ENCODE peak calls at places on chromosomes 16 and 17, in four cellular contexts. One of them, this sample, is unnamed.

GRCh38 chr17:77332981-77333685 is 192.4 kb downstream of the SEC14L1 start:
- ATAC-seq in CD4-positive, CD25-positive, alpha-beta regulatory T cell: no peak
- ATAC-seq in activated CD8-positive, alpha-beta T cell treated with anti-CD3 and anti-CD28 coated beads for 36 hours: peak; percentile 67
- ATAC-seq in IMR-90: no peak
- ATAC-seq in this sample: no peak

GRCh38 chr16:10623059-10623458 is 42.7 kb upstream of the EMP2 start:
- ATAC-seq in CD4-positive, CD25-positive, alpha-beta regulatory T cell: no peak
- ATAC-seq in activated CD8-positive, alpha-beta T cell treated with anti-CD3 and anti-CD28 coated beads for 36 hours: no peak
- ATAC-seq in IMR-90: no peak
- ATAC-seq in this sample: no peak

GRCh38 chr17:3739422-3740124 is 15.9 kb downstream of the HASPIN start:
- ATAC-seq in CD4-positive, CD25-positive, alpha-beta regulatory T cell: no peak
- ATAC-seq in activated CD8-positive, alpha-beta T cell treated with anti-CD3 and anti-CD28 coated beads for 36 hours: no peak
- ATAC-seq in IMR-90: no peak
- ATAC-seq in this sample: no peak

GRCh38 chr17:7043544-7044268 is at the start of gene SLC16A11:
- ATAC-seq in CD4-positive, CD25-positive, alpha-beta regulatory T cell: no peak
- ATAC-seq in activated CD8-positive, alpha-beta T cell treated with anti-CD3 and anti-CD28 coated beads for 36 hours: peak; percentile 5
- ATAC-seq in IMR-90: peak; percentile 42
- ATAC-seq in this sample: peak; percentile 64

GRCh38 chr16:14627088-14627487 is 3.0 kb downstream of the PARN start:
- ATAC-seq in CD4-positive, CD25-positive, alpha-beta regulatory T cell: no peak
- ATAC-seq in activated CD8-positive, alpha-beta T cell treated with anti-CD3 and anti-CD28 coated beads for 36 hours: no peak
- ATAC-seq in IMR-90: no peak
- ATAC-seq in this sample: no peak

GRCh38 chr17:57246257-57246656 is 10.1 kb upstream of the MSI2 start:
- ATAC-seq in CD4-positive, CD25-positive, alpha-beta regulatory T cell: no peak
- ATAC-seq in activated CD8-positive, alpha-beta T cell treated with anti-CD3 and anti-CD28 coated beads for 36 hours: no peak
- ATAC-seq in IMR-90: no peak
- ATAC-seq in this sample: no peak

GRCh38 chr17:77667478-77667877 is 291.0 kb upstream of the TNRC6C start:
- ATAC-seq in CD4-positive, CD25-positive, alpha-beta regulatory T cell: no peak
- ATAC-seq in activated CD8-positive, alpha-beta T cell treated with anti-CD3 and anti-CD28 coated beads for 36 hours: peak; percentile 31
- ATAC-seq in IMR-90: no peak
- ATAC-seq in this sample: no peak

GRCh38 chr17:31540602-31541307 is 149.3 kb downstream of the RAB11FIP4 start:
- ATAC-seq in CD4-positive, CD25-positive, alpha-beta regulatory T cell: no peak
- ATAC-seq in activated CD8-positive, alpha-beta T cell treated with anti-CD3 and anti-CD28 coated beads for 36 hours: no peak
- ATAC-seq in IMR-90: no peak
- ATAC-seq in this sample: no peak

GRCh38 chr16:1781758-1782407 is 488 bp downstream of the SPSB3 start:
- ATAC-seq in CD4-positive, CD25-positive, alpha-beta regulatory T cell: no peak
- ATAC-seq in activated CD8-positive, alpha-beta T cell treated with anti-CD3 and anti-CD28 coated beads for 36 hours: no peak
- ATAC-seq in IMR-90: peak; percentile 21
- ATAC-seq in this sample: no peak

GRCh38 chr17:50932584-50932901 is 66.4 kb upstream of the TOB1 start:
- ATAC-seq in CD4-positive, CD25-positive, alpha-beta regulatory T cell: no peak
- ATAC-seq in activated CD8-positive, alpha-beta T cell treated with anti-CD3 and anti-CD28 coated beads for 36 hours: no peak
- ATAC-seq in IMR-90: no peak
- ATAC-seq in this sample: no peak

GRCh38 chr16:65782537-65783290 is 583.8 kb upstream of the CDH5 start:
- ATAC-seq in CD4-positive, CD25-positive, alpha-beta regulatory T cell: no peak
- ATAC-seq in activated CD8-positive, alpha-beta T cell treated with anti-CD3 and anti-CD28 coated beads for 36 hours: no peak
- ATAC-seq in IMR-90: peak; percentile 76
- ATAC-seq in this sample: peak; percentile 78

GRCh38 chr16:75206749-75207451 is at the start of gene CTRB2:
- ATAC-seq in CD4-positive, CD25-positive, alpha-beta regulatory T cell: no peak
- ATAC-seq in activated CD8-positive, alpha-beta T cell treated with anti-CD3 and anti-CD28 coated beads for 36 hours: no peak
- ATAC-seq in IMR-90: peak; percentile 28
- ATAC-seq in this sample: no peak

GRCh38 chr17:48051706-48052486 is 3.7 kb downstream of the NFE2L1 start:
- ATAC-seq in CD4-positive, CD25-positive, alpha-beta regulatory T cell: no peak
- ATAC-seq in activated CD8-positive, alpha-beta T cell treated with anti-CD3 and anti-CD28 coated beads for 36 hours: no peak
- ATAC-seq in IMR-90: no peak
- ATAC-seq in this sample: no peak

GRCh38 chr17:62704381-62704971 is 77.0 kb downstream of the MRC2 start:
- ATAC-seq in CD4-positive, CD25-positive, alpha-beta regulatory T cell: no peak
- ATAC-seq in activated CD8-positive, alpha-beta T cell treated with anti-CD3 and anti-CD28 coated beads for 36 hours: no peak
- ATAC-seq in IMR-90: peak; percentile 6
- ATAC-seq in this sample: peak; percentile 2

GRCh38 chr17:50467855-50468119 is 893 bp downstream of the CHAD start:
- ATAC-seq in CD4-positive, CD25-positive, alpha-beta regulatory T cell: no peak
- ATAC-seq in activated CD8-positive, alpha-beta T cell treated with anti-CD3 and anti-CD28 coated beads for 36 hours: no peak
- ATAC-seq in IMR-90: no peak
- ATAC-seq in this sample: no peak

GRCh38 chr17:2362016-2362415 is 24.7 kb downstream of the SGSM2 start:
- ATAC-seq in CD4-positive, CD25-positive, alpha-beta regulatory T cell: no peak
- ATAC-seq in activated CD8-positive, alpha-beta T cell treated with anti-CD3 and anti-CD28 coated beads for 36 hours: no peak
- ATAC-seq in IMR-90: no peak
- ATAC-seq in this sample: no peak

GRCh38 chr16:66576306-66576705 is 3.0 kb upstream of the CMTM2 start:
- ATAC-seq in CD4-positive, CD25-positive, alpha-beta regulatory T cell: no peak
- ATAC-seq in activated CD8-positive, alpha-beta T cell treated with anti-CD3 and anti-CD28 coated beads for 36 hours: no peak
- ATAC-seq in IMR-90: no peak
- ATAC-seq in this sample: no peak

GRCh38 chr16:48590476-48590875 is 19.5 kb downstream of the N4BP1 start:
- ATAC-seq in CD4-positive, CD25-positive, alpha-beta regulatory T cell: no peak
- ATAC-seq in activated CD8-positive, alpha-beta T cell treated with anti-CD3 and anti-CD28 coated beads for 36 hours: no peak
- ATAC-seq in IMR-90: no peak
- ATAC-seq in this sample: no peak

GRCh38 chr16:19771040-19771439 is 53.0 kb downstream of the IQCK start:
- ATAC-seq in CD4-positive, CD25-positive, alpha-beta regulatory T cell: no peak
- ATAC-seq in activated CD8-positive, alpha-beta T cell treated with anti-CD3 and anti-CD28 coated beads for 36 hours: no peak
- ATAC-seq in IMR-90: no peak
- ATAC-seq in this sample: no peak

GRCh38 chr16:68408967-68409366 is 39.3 kb downstream of the SMPD3 start:
- ATAC-seq in CD4-positive, CD25-positive, alpha-beta regulatory T cell: no peak
- ATAC-seq in activated CD8-positive, alpha-beta T cell treated with anti-CD3 and anti-CD28 coated beads for 36 hours: no peak
- ATAC-seq in IMR-90: no peak
- ATAC-seq in this sample: no peak